ENCODE peak calls at places on chromosomes 5 and 9, in seven cellular contexts. M is T-helper 9 cell, X is keratinocyte, G is SHP77, D is Daoy, A is astrocyte of the cerebellum, U is Caco-2. Z is an unnamed sample.

GRCh38 chr9:113581865-113582697 is 118.6 kb downstream of the RGS3 start:
- DNase-seq in X (no peak), G (no peak), A (no peak), U (no peak), D (peak), M (peak), Z (peak)

GRCh38 chr5:16854351-16854750 is 81.7 kb downstream of the MYO10 start:
- DNase-seq in U (no peak), G (no peak), M (no peak), A (no peak), X (no peak), D (no peak), Z (no peak)

GRCh38 chr5:165622864-165623536 is 2117.6 kb downstream of the MAT2B start:
- DNase-seq in A (no peak), D (peak), G (no peak), X (no peak), M (no peak), U (no peak), Z (no peak)

GRCh38 chr9:30039712-30040111 is 2344.7 kb upstream of the ACO1 start:
- DNase-seq in U (no peak), X (no peak), G (no peak), A (no peak), M (no peak), D (no peak), Z (no peak)

GRCh38 chr9:72292874-72293607 is 72.0 kb downstream of the ZFAND5 start:
- DNase-seq in U (no peak), M (no peak), A (peak), D (peak), X (no peak), G (peak), Z (no peak)

GRCh38 chr5:9838906-9839305 is 208.8 kb upstream of the TAS2R1 start:
- DNase-seq in G (no peak), D (no peak), U (no peak), M (no peak), A (no peak), X (no peak), Z (no peak)

GRCh38 chr9:129809346-129809745 is 6.4 kb downstream of the TOR1B start:
- DNase-seq in U (no peak), M (no peak), A (no peak), D (no peak), G (no peak), X (no peak), Z (no peak)

GRCh38 chr5:168987540-168988300 is 313.2 kb downstream of the SLIT3 start:
- DNase-seq in U (peak), M (peak), X (peak), D (peak), A (peak), G (peak), Z (peak)

GRCh38 chr5:171724771-171725609 is 60.6 kb upstream of the SMIM23 start:
- DNase-seq in G (no peak), A (no peak), M (no peak), U (no peak), X (no peak), D (peak), Z (no peak)

GRCh38 chr9:87672586-87672985 is 53.3 kb upstream of the CTSL start:
- DNase-seq in U (no peak), D (no peak), G (no peak), M (no peak), A (no peak), X (no peak), Z (no peak)

GRCh38 chr5:66080664-66081063 is 63.4 kb upstream of the SREK1 start:
- DNase-seq in A (no peak), U (no peak), X (no peak), M (no peak), G (no peak), D (no peak), Z (no peak)

GRCh38 chr5:5544094-5544663 is 121.7 kb downstream of the ICE1 start:
- DNase-seq in M (no peak), U (no peak), X (no peak), G (no peak), D (no peak), A (no peak), Z (no peak)